ENCODE peak calls at places on chromosomes 3 and 15, in six cellular contexts. Y is tibial artery, L is RWPE1, B is upper lobe of right lung, I is GM20000, D is WTC11. M is an unnamed sample.
A peak's percentile ranks its signal among the peaks of the same experiment; 100 is the strongest.

GRCh38 chr15:84590406-84590805 is 10.4 kb upstream of the ZSCAN2 start:
- DNase-seq in D (no peak), I (no peak), Y (no peak), L (no peak), B (no peak), M (no peak)

GRCh38 chr3:133401374-133402135 is 1.7 kb downstream of the BFSP2 start:
- DNase-seq in I (no peak), D (no peak), Y (no peak), L (no peak), B (no peak), M (no peak)

GRCh38 chr3:21326704-21327103 is 424.3 kb downstream of the ZNF385D start:
- DNase-seq in B (no peak), L (no peak), I (no peak), D (no peak), Y (no peak), M (no peak)

GRCh38 chr3:71456155-71456554 is 127.4 kb downstream of the FOXP1 start:
- DNase-seq in D (no peak), L (no peak), B (no peak), I (no peak), Y (no peak), M (no peak)

GRCh38 chr3:32577621-32578556 is 7.2 kb upstream of the DYNC1LI1 start:
- DNase-seq in D (no peak), I (peak; percentile 82), Y (no peak), L (no peak), B (no peak), M (no peak)

GRCh38 chr3:3631114-3631513 is 168.1 kb upstream of the LRRN1 start:
- DNase-seq in D (no peak), L (no peak), Y (no peak), B (no peak), I (no peak), M (no peak)

GRCh38 chr3:174700736-174701135 is 158.4 kb upstream of the NAALADL2 start:
- DNase-seq in Y (no peak), L (no peak), B (no peak), I (no peak), D (no peak), M (no peak)

GRCh38 chr3:42655331-42655888 is 1.9 kb downstream of the ZBTB47 start:
- DNase-seq in L (no peak), I (peak; percentile 52), B (peak; percentile 68), Y (peak; percentile 48), D (no peak), M (no peak)

GRCh38 chr3:78516437-78516836 is 1251.4 kb downstream of the ROBO1 start:
- DNase-seq in Y (no peak), L (no peak), D (no peak), B (no peak), I (no peak), M (no peak)

GRCh38 chr15:69289312-69290146 is 9.2 kb upstream of the PAQR5 start:
- DNase-seq in L (no peak), D (no peak), I (no peak), Y (no peak), B (peak; percentile 19), M (no peak)

GRCh38 chr15:35437157-35437556 is 108.8 kb downstream of the DPH6 start:
- DNase-seq in Y (no peak), I (no peak), D (no peak), L (no peak), B (no peak), M (no peak)

GRCh38 chr15:34147371-34148140 is 45.7 kb downstream of the PGBD4 start:
- DNase-seq in B (no peak), Y (no peak), L (peak; percentile 47), I (no peak), D (no peak), M (no peak)

GRCh38 chr3:32867954-32868353 is 50.2 kb downstream of the TRIM71 start:
- DNase-seq in L (no peak), Y (no peak), D (no peak), B (no peak), I (no peak), M (no peak)

GRCh38 chr3:100709840-100710235 is 544 bp downstream of the TFG start:
- DNase-seq in Y (no peak), B (peak; percentile 71), L (peak; percentile 30), D (peak; percentile 64), I (peak; percentile 24), M (peak; percentile 49)

GRCh38 chr3:71444028-71444860 is 139.3 kb downstream of the FOXP1 start:
- DNase-seq in L (peak; percentile 67), I (peak; percentile 62), Y (peak; percentile 51), B (peak; percentile 77), D (no peak), M (peak; percentile 39)

GRCh38 chr15:74134387-74135027 is 4.1 kb downstream of the ISLR2 start:
- DNase-seq in D (peak; percentile 84), Y (peak; percentile 51), B (no peak), L (peak; percentile 58), I (peak; percentile 70), M (peak; percentile 83)

GRCh38 chr15:61702224-61703120 is 357.8 kb downstream of the VPS13C start:
- DNase-seq in Y (no peak), I (no peak), L (no peak), D (peak; percentile 41), B (no peak), M (no peak)

GRCh38 chr15:68271854-68272471 is 5.6 kb upstream of the FEM1B start:
- DNase-seq in L (peak; percentile 96), D (no peak), B (no peak), I (no peak), Y (no peak), M (no peak)

DNA sequence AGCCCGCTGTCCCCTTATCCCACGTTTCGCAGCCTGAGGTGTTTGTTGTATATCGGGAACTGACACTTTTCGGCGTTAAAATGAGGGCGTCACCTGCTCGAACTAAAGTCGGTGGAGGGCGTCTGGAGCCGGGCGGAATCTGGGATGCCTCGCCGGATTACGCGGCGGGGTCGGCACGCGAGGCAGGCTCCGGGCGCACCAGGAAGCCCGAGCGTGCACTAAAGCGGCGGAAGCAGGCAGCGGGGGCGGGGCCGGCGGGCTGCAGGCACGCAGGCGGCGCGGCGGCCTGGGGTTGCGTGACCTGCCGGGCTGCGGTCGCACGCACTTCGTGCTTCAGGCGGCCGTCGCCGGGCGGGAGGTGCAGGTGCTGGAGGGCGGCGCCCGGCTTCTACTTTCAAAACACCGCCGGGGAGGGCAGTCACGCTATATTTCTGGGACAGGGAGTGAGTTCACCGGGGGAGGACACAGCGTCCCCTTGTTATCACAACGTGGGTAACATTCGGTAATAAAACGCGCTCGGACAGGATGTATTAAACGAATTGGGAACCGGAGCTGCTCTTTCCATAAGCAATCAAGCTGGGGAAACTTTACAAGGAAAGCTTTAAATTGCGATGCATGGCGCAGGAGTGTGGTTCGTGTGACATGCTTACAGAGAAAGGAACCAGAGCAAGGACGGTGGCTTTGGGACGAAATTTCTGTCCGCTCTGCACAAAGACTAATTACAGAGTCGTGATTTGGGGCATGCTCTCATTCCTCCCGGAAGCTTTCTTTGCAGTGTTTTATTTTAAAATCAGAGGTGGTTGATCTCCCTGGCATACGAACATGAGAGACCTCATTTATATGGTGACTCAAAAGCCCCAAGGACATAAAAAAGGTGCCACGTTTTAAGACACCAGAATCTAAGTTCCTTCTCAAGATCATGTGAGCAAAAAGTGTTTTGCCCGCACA is 9.1 kb upstream of the LEKR1 start:
- DNase-seq in D (peak; percentile 84), Y (peak; percentile 74), B (peak; percentile 96), I (peak; percentile 89), L (peak; percentile 51), M (peak; percentile 85)
- TF ChIP-seq CTCF in D (no peak), Y (peak; percentile 7), B (no peak), I (no peak), L (no peak), M (no peak)

GRCh38 chr3:181329024-181329423 is 339.5 kb upstream of the DNAJC19 start:
- DNase-seq in D (no peak), Y (no peak), B (no peak), I (no peak), L (no peak), M (no peak)

GRCh38 chr3:181327349-181327748 is 337.8 kb upstream of the DNAJC19 start:
- DNase-seq in D (no peak), B (no peak), I (no peak), Y (no peak), L (no peak), M (no peak)

GRCh38 chr3:181330257-181330656 is 340.7 kb upstream of the DNAJC19 start:
- DNase-seq in I (no peak), Y (no peak), B (no peak), L (no peak), D (no peak), M (no peak)

GRCh38 chr3:181330821-181331563 is 341.5 kb upstream of the DNAJC19 start:
- DNase-seq in L (no peak), D (no peak), I (no peak), Y (no peak), B (no peak), M (no peak)

GRCh38 chr3:181326637-181327223 is 337.2 kb upstream of the DNAJC19 start:
- DNase-seq in Y (no peak), I (peak; percentile 36), D (no peak), L (peak; percentile 52), B (no peak), M (peak; percentile 10)
- TF ChIP-seq CTCF in Y (no peak), I (peak; percentile 26), D (peak; percentile 62), L (peak; percentile 75), B (peak; percentile 65), M (peak; percentile 79)

GRCh38 chr3:121834079-121834730 is 655 bp downstream of the IQCB1 start:
- DNase-seq in B (no peak), I (peak; percentile 30), L (peak; percentile 23), D (no peak), Y (no peak), M (no peak)

GRCh38 chr3:121836069-121836468 is 1.1 kb downstream of the EAF2 start:
- DNase-seq in B (no peak), D (no peak), I (peak; percentile 8), L (no peak), Y (no peak), M (no peak)

GRCh38 chr3:121839962-121840361 is 5.0 kb downstream of the EAF2 start:
- DNase-seq in B (no peak), D (no peak), L (no peak), Y (no peak), I (no peak), M (no peak)

DNA sequence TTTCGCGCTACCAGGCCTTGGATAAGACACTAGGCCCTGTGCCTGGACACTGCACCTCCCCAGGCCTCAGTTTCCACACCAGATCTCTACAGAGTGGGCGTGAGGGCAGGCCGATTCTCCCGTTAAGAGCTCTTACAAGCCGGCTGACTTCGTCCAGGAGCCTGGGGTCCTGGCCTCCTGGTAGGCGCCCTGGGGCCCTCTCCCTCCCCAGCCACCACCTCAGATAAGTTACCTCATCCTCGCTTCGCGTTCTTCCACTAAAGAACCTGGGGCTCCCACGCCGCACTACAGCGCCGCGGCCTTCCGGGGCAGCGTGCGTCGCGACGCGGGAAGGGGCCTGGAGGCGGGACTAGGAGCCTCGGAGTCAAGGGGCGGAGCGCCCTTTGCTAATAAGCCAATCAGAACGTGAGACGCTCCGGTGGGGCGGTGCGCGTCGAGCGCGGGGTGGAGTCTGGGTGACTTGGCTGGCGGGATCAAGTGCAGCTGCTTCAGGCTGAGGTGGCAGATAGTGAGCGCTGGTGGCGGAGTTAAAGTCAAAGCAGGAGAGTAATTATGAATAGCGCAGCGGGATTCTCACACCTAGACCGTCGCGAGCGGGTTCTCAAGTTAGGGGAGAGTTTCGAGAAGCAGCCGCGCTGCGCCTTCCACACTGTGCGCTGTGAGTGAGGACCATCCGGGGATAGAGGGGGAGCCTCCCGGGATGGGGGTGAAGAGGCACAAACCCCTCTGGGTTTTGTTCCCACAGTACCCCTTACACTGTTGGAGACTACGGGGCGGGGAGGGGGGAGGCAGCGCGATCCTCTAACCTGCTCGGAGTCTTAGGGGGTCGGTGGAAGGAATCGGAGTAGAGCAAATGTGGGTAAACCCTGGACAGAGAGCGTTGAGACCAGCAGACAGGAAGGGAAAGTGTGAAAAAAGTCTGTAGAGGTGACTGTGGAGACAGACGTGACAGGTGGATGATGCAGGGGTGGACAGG is at the start of the genes EAF2 and IQCB1:
- DNase-seq in Y (peak; percentile 96), B (peak; percentile 98), I (peak; percentile 95), L (peak; percentile 100), D (peak; percentile 95), M (peak; percentile 93)
- TF ChIP-seq CTCF in Y (no peak), B (no peak), I (no peak), L (no peak), D (no peak), M (no peak)

GRCh38 chr3:49013738-49014660 is 4.4 kb downstream of the DALRD3 start:
- DNase-seq in Y (no peak), L (no peak), D (peak; percentile 85), I (no peak), B (no peak), M (peak; percentile 63)
- TF ChIP-seq CTCF in Y (peak; percentile 37), L (peak; percentile 59), D (peak; percentile 78), I (peak; percentile 65), B (peak; percentile 44), M (peak; percentile 70)

M was measured in endothelial cell.